ENCODE peak calls at places on chromosome 15, in eight cellular contexts. V, G, A, U, B, W, R and I are unnamed samples.

GRCh38 chr15:49083471-49084284 is 37.4 kb upstream of the SECISBP2L start:
- DNase-seq in V (no peak), G (peak), A (no peak), U (no peak), B (no peak), W (no peak), R (no peak), I (no peak)

GRCh38 chr15:65423150-65423976 is 616 bp upstream of the IGDCC4 start:
- DNase-seq in V (no peak), G (no peak), A (no peak), U (no peak), B (peak), W (no peak), R (no peak), I (no peak)

GRCh38 chr15:62672268-62672667 is 370.3 kb upstream of the TPM1 start:
- DNase-seq in V (no peak), G (peak), A (no peak), U (peak), B (no peak), W (no peak), R (no peak), I (no peak)

GRCh38 chr15:92383528-92384326 is 10.0 kb upstream of the ST8SIA2 start:
- DNase-seq in V (no peak), G (peak), A (no peak), U (no peak), B (peak), W (peak), R (peak), I (no peak)

GRCh38 chr15:31268911-31269784 is 57.5 kb upstream of the KLF13 start:
- DNase-seq in V (no peak), G (no peak), A (no peak), U (no peak), B (no peak), W (no peak), R (no peak), I (no peak)

GRCh38 chr15:101723161-101723873 is 956 bp downstream of the TARS3 start:
- DNase-seq in V (peak), G (peak), A (no peak), U (no peak), B (no peak), W (no peak), R (no peak), I (no peak)

GRCh38 chr15:69535101-69535638 is 82.6 kb downstream of the RPLP1 start:
- DNase-seq in V (peak), G (peak), A (no peak), U (no peak), B (no peak), W (no peak), R (no peak), I (no peak)

GRCh38 chr15:86849563-86849962 is 769.9 kb downstream of the AGBL1 start:
- DNase-seq in V (no peak), G (no peak), A (no peak), U (no peak), B (no peak), W (no peak), R (no peak), I (no peak)

GRCh38 chr15:92943581-92943980 is 43.5 kb downstream of the CHD2 start:
- DNase-seq in V (no peak), G (no peak), A (no peak), U (no peak), B (no peak), W (no peak), R (no peak), I (no peak)

GRCh38 chr15:101004986-101005747 is 86.0 kb downstream of the LRRK1 start:
- DNase-seq in V (no peak), G (no peak), A (no peak), U (no peak), B (no peak), W (no peak), R (no peak), I (no peak)

GRCh38 chr15:101127503-101128076 is 124.3 kb downstream of the CHSY1 start:
- DNase-seq in V (peak), G (peak), A (peak), U (peak), B (no peak), W (no peak), R (peak), I (peak)

GRCh38 chr15:80507638-80508316 is 103.6 kb downstream of the ARNT2 start:
- DNase-seq in V (peak), G (peak), A (no peak), U (peak), B (no peak), W (no peak), R (no peak), I (no peak)

GRCh38 chr15:62444104-62445027 is 279.3 kb upstream of the C2CD4B start:
- DNase-seq in V (peak), G (peak), A (no peak), U (peak), B (no peak), W (no peak), R (no peak), I (no peak)

GRCh38 chr15:100627789-100628395 is 25.5 kb downstream of the ASB7 start:
- DNase-seq in V (peak), G (peak), A (no peak), U (peak), B (peak), W (peak), R (peak), I (no peak)

GRCh38 chr15:79474252-79474651 is 42.1 kb downstream of the MINAR1 start:
- DNase-seq in V (peak), G (peak), A (no peak), U (no peak), B (no peak), W (no peak), R (no peak), I (no peak)

GRCh38 chr15:56346414-56346813 is 18.8 kb upstream of the TEX9 start:
- DNase-seq in V (no peak), G (peak), A (no peak), U (no peak), B (no peak), W (no peak), R (no peak), I (no peak)

GRCh38 chr15:48493084-48493762 is 152.3 kb downstream of the FBN1 start:
- DNase-seq in V (peak), G (peak), A (no peak), U (peak), B (no peak), W (no peak), R (no peak), I (no peak)

GRCh38 chr15:90911906-90912769 is 9.0 kb downstream of the MAN2A2 start:
- DNase-seq in V (no peak), G (no peak), A (no peak), U (no peak), B (no peak), W (no peak), R (no peak), I (no peak)

GRCh38 chr15:96171271-96171739 is 159.2 kb upstream of the NR2F2 start:
- DNase-seq in V (peak), G (no peak), A (no peak), U (no peak), B (peak), W (no peak), R (peak), I (no peak)

GRCh38 chr15:92801412-92801773 is 98.7 kb upstream of the CHD2 start:
- DNase-seq in V (peak), G (peak), A (no peak), U (peak), B (no peak), W (no peak), R (peak), I (no peak)

GRCh38 chr15:70262591-70263274 is 165.0 kb upstream of the TLE3 start:
- DNase-seq in V (no peak), G (no peak), A (no peak), U (no peak), B (no peak), W (no peak), R (no peak), I (no peak)

GRCh38 chr15:39719109-39719508 is 63.5 kb downstream of the FSIP1 start:
- DNase-seq in V (no peak), G (no peak), A (no peak), U (no peak), B (no peak), W (no peak), R (no peak), I (no peak)

GRCh38 chr15:39721893-39722292 is 60.7 kb downstream of the FSIP1 start:
- DNase-seq in V (no peak), G (no peak), A (no peak), U (no peak), B (no peak), W (no peak), R (no peak), I (no peak)

GRCh38 chr15:39717134-39717533 is 65.5 kb downstream of the FSIP1 start:
- DNase-seq in V (no peak), G (no peak), A (no peak), U (no peak), B (no peak), W (no peak), R (no peak), I (no peak)

GRCh38 chr15:39720081-39720480 is 62.6 kb downstream of the FSIP1 start:
- DNase-seq in V (no peak), G (no peak), A (no peak), U (no peak), B (no peak), W (no peak), R (no peak), I (no peak)

GRCh38 chr15:39720721-39721611 is 61.7 kb downstream of the FSIP1 start:
- DNase-seq in V (peak), G (peak), A (no peak), U (peak), B (no peak), W (no peak), R (no peak), I (no peak)
- TF ChIP-seq CTCF in V (no peak), G (no peak), A (no peak), U (no peak), B (no peak), W (no peak), R (no peak), I (no peak)

GRCh38 chr15:83011271-83012037 is at the start of gene C15orf40:
- DNase-seq in V (peak), G (peak), A (peak), U (peak), B (peak), W (peak), R (peak), I (peak)
- TF ChIP-seq CTCF in V (peak), G (peak), A (no peak), U (peak), B (peak), W (peak), R (peak), I (no peak)

DNA sequence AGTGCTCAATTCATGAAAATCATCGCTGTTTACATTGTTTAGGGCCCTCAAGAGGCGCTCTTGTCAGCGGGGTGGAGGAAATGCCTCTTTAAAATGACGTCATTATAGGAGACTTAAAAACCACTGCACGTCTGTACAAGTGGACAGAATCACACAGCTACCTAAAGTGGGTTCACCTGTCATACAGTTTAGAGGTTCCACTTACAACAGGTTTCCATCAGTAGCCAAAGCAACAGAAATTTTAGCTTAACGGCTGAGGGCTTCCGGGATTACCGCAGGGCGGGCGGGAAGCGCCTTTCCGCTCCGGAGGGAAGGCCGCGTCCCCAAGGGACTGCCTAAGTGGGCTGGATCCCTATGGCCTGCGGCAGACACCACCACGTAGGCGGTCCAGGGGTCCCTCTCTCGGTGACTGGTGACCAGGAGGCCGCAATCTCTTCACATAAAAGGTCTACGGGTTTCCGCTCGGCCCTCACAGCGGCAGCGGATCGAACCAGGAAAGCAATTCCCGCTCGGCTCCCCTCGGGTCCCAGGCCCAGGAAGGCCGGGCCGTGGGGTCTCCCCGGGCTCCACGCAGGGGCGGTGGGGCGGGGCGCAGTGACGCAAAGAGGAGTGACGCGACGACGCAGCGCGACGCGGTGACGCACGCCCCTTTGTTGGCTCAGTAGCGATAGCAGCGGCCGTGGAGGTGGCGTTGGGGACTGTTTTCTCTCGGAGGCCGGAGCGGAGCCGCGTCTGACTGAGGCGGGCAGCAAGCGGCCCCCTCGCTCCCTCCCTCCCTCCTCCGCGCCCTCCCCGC is at the start of gene ARIH1:
- DNase-seq in V (peak), G (peak), A (peak), U (peak), B (peak), W (peak), R (peak), I (peak)
- TF ChIP-seq CTCF in V (peak), G (peak), A (no peak), U (peak), B (no peak), W (peak), R (no peak), I (no peak)

DNA sequence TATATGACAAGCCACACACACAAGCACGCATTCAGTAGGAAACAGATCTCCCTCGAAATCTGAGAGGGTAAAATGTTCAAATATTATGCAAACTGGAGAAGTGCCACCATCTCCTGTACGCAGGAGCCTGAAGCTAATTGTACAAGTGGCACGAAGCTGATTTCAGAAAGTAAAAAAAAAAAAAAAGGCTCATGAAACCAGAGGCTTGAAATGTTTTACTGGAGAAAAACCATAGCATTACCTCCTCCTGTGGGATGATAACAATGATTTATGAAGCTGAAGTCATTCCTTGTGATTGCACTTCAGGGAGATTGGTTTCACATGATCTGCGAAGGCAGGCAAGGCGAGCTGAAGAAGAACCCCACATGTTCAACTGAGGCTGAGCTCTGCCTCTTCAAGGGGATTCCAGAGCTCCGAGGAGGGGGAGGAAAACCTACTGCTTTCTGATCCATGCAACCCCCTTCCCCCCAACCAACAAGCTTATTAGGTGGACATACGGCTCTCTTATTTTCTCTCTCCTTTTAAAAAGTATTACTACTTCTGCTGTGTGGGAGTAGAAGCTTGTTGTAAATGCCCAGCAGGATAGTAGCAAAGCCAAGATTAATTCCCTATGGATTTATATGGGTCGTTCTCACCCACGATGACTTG is 101.1 kb downstream of the GREM1 start:
- DNase-seq in V (peak), G (peak), A (no peak), U (peak), B (no peak), W (no peak), R (no peak), I (no peak)
- TF ChIP-seq CTCF in V (no peak), G (no peak), A (no peak), U (no peak), B (no peak), W (no peak), R (no peak), I (no peak)

DNA sequence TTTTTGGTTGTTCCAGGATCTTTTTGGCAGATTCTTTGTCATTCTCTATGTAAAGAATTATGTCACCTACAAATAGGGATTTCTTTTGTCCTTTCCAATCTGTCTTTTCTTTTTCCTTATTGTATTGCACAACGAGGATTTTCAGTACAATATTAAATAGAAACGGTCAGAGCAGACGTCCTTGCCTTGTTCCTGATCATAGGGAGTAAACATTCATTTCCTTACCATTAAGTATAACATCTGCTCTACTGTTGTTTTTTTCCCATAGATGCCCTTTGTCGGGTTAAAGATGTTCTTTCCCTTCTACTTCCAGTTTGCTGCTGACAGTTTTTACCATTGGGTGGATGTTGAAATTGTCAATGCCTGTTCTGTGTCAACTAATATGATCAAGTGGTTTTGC is 528.4 kb downstream of the OCA2 start:
- DNase-seq in V (no peak), G (no peak), A (no peak), U (no peak), B (no peak), W (no peak), R (no peak), I (no peak)
- TF ChIP-seq CTCF in V (no peak), G (no peak), A (no peak), U (no peak), B (no peak), W (no peak), R (no peak), I (no peak)

GRCh38 chr15:41821831-41822230 is 6.1 kb upstream of the JMJD7 start:
- DNase-seq in V (no peak), G (no peak), A (no peak), U (no peak), B (no peak), W (no peak), R (no peak), I (no peak)
- TF ChIP-seq CTCF in V (no peak), G (no peak), A (no peak), U (no peak), B (no peak), W (no peak), R (no peak), I (no peak)

GRCh38 chr15:85006201-85006600 is 24.5 kb downstream of the PDE8A start:
- DNase-seq in V (no peak), G (no peak), A (no peak), U (no peak), B (no peak), W (no peak), R (no peak), I (no peak)

GRCh38 chr15:85004551-85004950 is 22.9 kb downstream of the PDE8A start:
- DNase-seq in V (no peak), G (no peak), A (no peak), U (no peak), B (no peak), W (no peak), R (no peak), I (no peak)

GRCh38 chr15:85005744-85006143 is 24.1 kb downstream of the PDE8A start:
- DNase-seq in V (no peak), G (no peak), A (no peak), U (no peak), B (no peak), W (no peak), R (no peak), I (no peak)

GRCh38 chr15:85006655-85007054 is 25.0 kb downstream of the PDE8A start:
- DNase-seq in V (no peak), G (no peak), A (no peak), U (no peak), B (no peak), W (no peak), R (no peak), I (no peak)

GRCh38 chr15:85005319-85005718 is 23.7 kb downstream of the PDE8A start:
- DNase-seq in V (no peak), G (no peak), A (no peak), U (no peak), B (no peak), W (no peak), R (no peak), I (no peak)
- TF ChIP-seq CTCF in V (peak), G (peak), A (peak), U (no peak), B (no peak), W (peak), R (no peak), I (no peak)

DNA sequence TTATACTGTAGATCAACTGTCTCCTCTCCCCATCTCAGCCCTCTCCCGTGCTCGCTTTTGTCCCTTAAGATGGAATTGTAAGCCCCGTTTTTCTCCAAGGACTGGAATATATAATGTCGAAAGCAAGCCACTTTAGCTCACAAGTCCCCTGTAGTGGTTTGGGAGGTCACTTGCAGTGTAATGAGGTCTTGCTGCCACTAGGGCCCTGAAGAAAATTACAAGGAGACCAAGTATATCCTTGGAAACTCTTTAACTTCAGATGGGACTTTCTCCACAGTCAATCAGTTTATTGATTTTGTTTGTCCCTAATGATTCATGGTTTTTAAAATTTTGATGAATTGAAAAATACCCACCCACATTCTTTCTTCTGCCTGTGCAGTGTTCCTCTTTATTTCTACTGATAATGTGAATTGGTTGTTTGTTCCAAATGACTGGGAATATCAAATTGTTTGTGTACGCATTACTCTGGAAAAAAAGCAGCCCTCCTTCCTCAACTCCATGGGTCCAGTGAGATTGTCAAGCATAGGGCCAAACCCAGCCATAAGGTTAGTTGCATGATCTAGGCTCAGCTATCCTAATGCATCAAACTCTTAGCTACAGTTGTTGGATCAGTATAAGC is 294.8 kb downstream of the MCTP2 start:
- DNase-seq in V (no peak), G (no peak), A (no peak), U (no peak), B (peak), W (no peak), R (no peak), I (no peak)
- TF ChIP-seq CTCF in V (peak), G (no peak), A (peak), U (no peak), B (peak), W (peak), R (peak), I (no peak)

GRCh38 chr15:28017423-28017924 is 81.6 kb downstream of the OCA2 start:
- DNase-seq in V (no peak), G (no peak), A (no peak), U (no peak), B (peak), W (no peak), R (no peak), I (no peak)
- TF ChIP-seq CTCF in V (peak), G (no peak), A (peak), U (no peak), B (peak), W (peak), R (no peak), I (no peak)